ENCODE peak calls at places on chromosome 1, in ten cellular contexts. One of them, this sample, is unnamed. For H3K36me3 and H3K4me1, the result is how much of the 10 kb centered on the place peaks cover.

GRCh38 chr1:226871636-226872327 is 1.4 kb downstream of the PSEN2 start:
- DNase-seq in thoracic aorta: no peak
- DNase-seq in heart left ventricle: no peak
- DNase-seq in mucosa of descending colon: no peak
- DNase-seq in H1: no peak
- DNase-seq in pancreas: peak
- DNase-seq in suprapubic skin: no peak
- DNase-seq in tibial artery: no peak
- DNase-seq in RWPE2: no peak
- DNase-seq in gastrocnemius medialis: no peak
- DNase-seq in this sample: peak

GRCh38 chr1:241635556-241636179 is 4.5 kb downstream of the CHML start:
- DNase-seq in gastrocnemius medialis: no peak
- DNase-seq in tibial artery: no peak
- DNase-seq in H1: no peak
- DNase-seq in mucosa of descending colon: no peak
- DNase-seq in RWPE2: no peak
- DNase-seq in heart left ventricle: no peak
- DNase-seq in suprapubic skin: no peak
- DNase-seq in pancreas: no peak
- DNase-seq in thoracic aorta: no peak
- DNase-seq in this sample: no peak

GRCh38 chr1:227961651-227962050 is 13.9 kb upstream of the WNT9A start:
- DNase-seq in gastrocnemius medialis: no peak
- DNase-seq in RWPE2: no peak
- DNase-seq in pancreas: no peak
- DNase-seq in suprapubic skin: no peak
- DNase-seq in thoracic aorta: no peak
- DNase-seq in heart left ventricle: no peak
- DNase-seq in tibial artery: no peak
- DNase-seq in H1: no peak
- DNase-seq in mucosa of descending colon: no peak
- DNase-seq in this sample: no peak

GRCh38 chr1:217311766-217312165 is 319.1 kb downstream of the GPATCH2 start:
- DNase-seq in gastrocnemius medialis: no peak
- DNase-seq in heart left ventricle: no peak
- DNase-seq in tibial artery: no peak
- DNase-seq in suprapubic skin: no peak
- DNase-seq in H1: peak
- DNase-seq in RWPE2: no peak
- DNase-seq in thoracic aorta: no peak
- DNase-seq in pancreas: no peak
- DNase-seq in mucosa of descending colon: no peak
- DNase-seq in this sample: no peak

GRCh38 chr1:164783778-164784555 is 225.0 kb downstream of the PBX1 start:
- DNase-seq in tibial artery: no peak
- DNase-seq in mucosa of descending colon: no peak
- DNase-seq in RWPE2: no peak
- DNase-seq in H1: no peak
- DNase-seq in heart left ventricle: peak
- DNase-seq in thoracic aorta: no peak
- DNase-seq in gastrocnemius medialis: no peak
- DNase-seq in suprapubic skin: no peak
- DNase-seq in pancreas: no peak
- DNase-seq in this sample: no peak

GRCh38 chr1:170711682-170712081 is 47.8 kb downstream of the PRRX1 start:
- DNase-seq in thoracic aorta: no peak
- DNase-seq in suprapubic skin: no peak
- DNase-seq in gastrocnemius medialis: no peak
- DNase-seq in RWPE2: no peak
- DNase-seq in heart left ventricle: no peak
- DNase-seq in tibial artery: no peak
- DNase-seq in pancreas: no peak
- DNase-seq in mucosa of descending colon: no peak
- DNase-seq in H1: no peak
- DNase-seq in this sample: no peak

GRCh38 chr1:31970873-31971272 is 32.7 kb upstream of the PTP4A2 start:
- DNase-seq in pancreas: no peak
- DNase-seq in H1: no peak
- DNase-seq in heart left ventricle: no peak
- DNase-seq in gastrocnemius medialis: no peak
- DNase-seq in suprapubic skin: no peak
- DNase-seq in RWPE2: no peak
- DNase-seq in thoracic aorta: no peak
- DNase-seq in tibial artery: no peak
- DNase-seq in mucosa of descending colon: no peak
- DNase-seq in this sample: no peak

GRCh38 chr1:54882483-54882882 is 4.5 kb downstream of the DHCR24 start:
- DNase-seq in tibial artery: no peak
- DNase-seq in RWPE2: no peak
- DNase-seq in mucosa of descending colon: no peak
- DNase-seq in H1: no peak
- DNase-seq in pancreas: no peak
- DNase-seq in thoracic aorta: no peak
- DNase-seq in gastrocnemius medialis: no peak
- DNase-seq in suprapubic skin: no peak
- DNase-seq in heart left ventricle: no peak
- DNase-seq in this sample: no peak

GRCh38 chr1:91774520-91775203 is 111.3 kb downstream of the TGFBR3 start:
- DNase-seq in suprapubic skin: no peak
- DNase-seq in pancreas: no peak
- DNase-seq in H1: no peak
- DNase-seq in RWPE2: no peak
- DNase-seq in gastrocnemius medialis: no peak
- DNase-seq in thoracic aorta: no peak
- DNase-seq in tibial artery: no peak
- DNase-seq in heart left ventricle: no peak
- DNase-seq in mucosa of descending colon: no peak
- DNase-seq in this sample: no peak

GRCh38 chr1:176976771-176977170 is 187.7 kb downstream of the ASTN1 start:
- DNase-seq in gastrocnemius medialis: no peak
- DNase-seq in mucosa of descending colon: no peak
- DNase-seq in thoracic aorta: no peak
- DNase-seq in RWPE2: no peak
- DNase-seq in tibial artery: no peak
- DNase-seq in heart left ventricle: no peak
- DNase-seq in H1: no peak
- DNase-seq in suprapubic skin: no peak
- DNase-seq in pancreas: no peak
- DNase-seq in this sample: no peak

DNA sequence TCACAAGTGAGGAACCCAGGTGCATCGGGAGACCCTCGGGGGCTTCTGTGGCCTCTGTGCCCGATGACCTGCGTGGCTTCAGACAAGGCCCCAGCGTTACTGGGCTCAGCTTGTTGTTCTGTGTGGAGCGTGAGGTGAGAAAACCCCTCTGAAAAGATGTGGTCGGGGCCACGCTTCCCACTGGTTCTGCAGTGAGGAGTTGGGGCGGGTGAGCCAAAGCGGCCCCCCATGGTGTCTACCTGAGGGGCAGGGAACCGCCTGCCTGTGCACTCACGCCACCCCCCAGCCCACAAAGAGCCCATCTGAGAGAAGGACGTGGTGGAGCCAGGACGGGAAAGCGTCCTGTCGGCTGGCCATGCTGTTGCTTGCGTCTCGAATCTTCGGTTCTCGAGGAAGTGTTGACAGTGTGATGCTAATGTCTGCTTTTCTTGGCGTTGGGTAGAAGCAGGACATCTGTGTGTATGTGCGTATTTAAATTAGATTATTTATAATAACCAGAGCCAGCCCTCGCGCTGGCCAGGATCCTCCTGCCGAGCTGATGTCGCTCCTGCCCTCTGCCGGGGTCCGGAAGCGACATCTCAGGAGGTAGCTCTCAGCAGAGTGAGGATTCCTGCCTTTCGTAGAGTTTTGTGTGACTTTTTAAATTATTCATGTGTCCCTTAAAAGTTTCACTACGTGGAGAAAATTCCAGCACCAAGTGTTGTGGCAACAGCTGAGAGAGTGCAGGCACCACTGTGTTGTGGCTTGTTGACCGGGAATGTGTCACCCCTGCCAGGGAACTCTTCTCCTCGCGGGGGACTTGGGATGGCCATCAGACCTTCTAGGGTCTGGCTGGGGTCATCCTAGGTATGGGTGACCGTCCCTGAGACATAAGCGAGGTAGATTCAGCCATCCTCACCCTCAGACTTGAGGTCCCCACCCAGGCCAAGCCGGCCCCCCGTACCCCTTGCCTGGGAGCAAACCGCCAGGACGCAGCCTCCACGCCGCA is 15.3 kb downstream of the TMEM201 start:
- DNase-seq in suprapubic skin: no peak
- DNase-seq in gastrocnemius medialis: no peak
- DNase-seq in thoracic aorta: no peak
- DNase-seq in RWPE2: no peak
- DNase-seq in tibial artery: no peak
- DNase-seq in mucosa of descending colon: peak
- DNase-seq in H1: no peak
- DNase-seq in heart left ventricle: no peak
- DNase-seq in pancreas: no peak
- DNase-seq in this sample: no peak
- H3K36me3 ChIP-seq in suprapubic skin: half or more
- H3K36me3 ChIP-seq in gastrocnemius medialis: under half
- H3K36me3 ChIP-seq in thoracic aorta: under half
- H3K36me3 ChIP-seq in RWPE2: under half
- H3K36me3 ChIP-seq in tibial artery: half or more
- H3K36me3 ChIP-seq in mucosa of descending colon: under half
- H3K36me3 ChIP-seq in H1: under half
- H3K36me3 ChIP-seq in heart left ventricle: half or more
- H3K36me3 ChIP-seq in pancreas: under half
- H3K36me3 ChIP-seq in this sample: under half

GRCh38 chr1:64469977-64470669 is at the start of gene CACHD1:
- DNase-seq in mucosa of descending colon: peak
- DNase-seq in pancreas: peak
- DNase-seq in tibial artery: peak
- DNase-seq in H1: no peak
- DNase-seq in suprapubic skin: peak
- DNase-seq in RWPE2: no peak
- DNase-seq in gastrocnemius medialis: peak
- DNase-seq in heart left ventricle: peak
- DNase-seq in thoracic aorta: peak
- DNase-seq in this sample: peak
- TF ChIP-seq CTCF in mucosa of descending colon: no peak
- TF ChIP-seq CTCF in pancreas: no peak
- TF ChIP-seq CTCF in tibial artery: peak
- TF ChIP-seq CTCF in H1: no peak
- TF ChIP-seq CTCF in suprapubic skin: no peak
- TF ChIP-seq CTCF in RWPE2: peak
- TF ChIP-seq CTCF in gastrocnemius medialis: peak
- TF ChIP-seq CTCF in heart left ventricle: peak
- TF ChIP-seq CTCF in thoracic aorta: peak
- TF ChIP-seq CTCF in this sample: peak

DNA sequence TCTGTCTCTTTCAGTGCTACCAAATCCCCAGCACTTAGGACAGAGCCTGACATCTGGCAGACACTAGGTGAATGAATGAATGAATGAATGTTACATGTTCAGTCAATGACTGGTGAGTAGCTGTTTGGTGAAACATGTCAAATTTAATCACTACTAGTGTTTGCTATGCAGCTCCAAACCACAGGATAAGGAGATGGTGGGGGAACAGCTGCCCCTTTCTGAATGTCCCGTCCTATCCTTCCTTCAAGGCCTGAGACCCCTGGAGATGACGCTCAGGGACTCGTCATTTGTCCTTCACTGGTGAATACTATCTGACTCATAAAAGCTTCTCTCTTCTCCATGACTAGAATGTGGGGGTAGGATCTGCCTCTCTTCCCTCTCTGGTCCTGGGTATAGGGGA is 175.4 kb downstream of the HIVEP3 start:
- DNase-seq in heart left ventricle: no peak
- DNase-seq in pancreas: no peak
- DNase-seq in tibial artery: no peak
- DNase-seq in mucosa of descending colon: no peak
- DNase-seq in gastrocnemius medialis: no peak
- DNase-seq in suprapubic skin: no peak
- DNase-seq in H1: no peak
- DNase-seq in thoracic aorta: no peak
- DNase-seq in RWPE2: no peak
- DNase-seq in this sample: no peak
- H3K4me1 ChIP-seq in heart left ventricle: under half
- H3K4me1 ChIP-seq in pancreas: under half
- H3K4me1 ChIP-seq in tibial artery: under half
- H3K4me1 ChIP-seq in mucosa of descending colon: under half
- H3K4me1 ChIP-seq in gastrocnemius medialis: under half
- H3K4me1 ChIP-seq in suprapubic skin: under half
- H3K4me1 ChIP-seq in H1: under half
- H3K4me1 ChIP-seq in thoracic aorta: under half
- H3K4me1 ChIP-seq in RWPE2: under half
- H3K4me1 ChIP-seq in this sample: under half

GRCh38 chr1:37841652-37842051 is 17.7 kb downstream of the MTF1 start:
- DNase-seq in mucosa of descending colon: no peak
- DNase-seq in RWPE2: no peak
- DNase-seq in gastrocnemius medialis: no peak
- DNase-seq in tibial artery: no peak
- DNase-seq in suprapubic skin: no peak
- DNase-seq in H1: no peak
- DNase-seq in heart left ventricle: no peak
- DNase-seq in thoracic aorta: no peak
- DNase-seq in pancreas: no peak
- DNase-seq in this sample: no peak
- H3K36me3 ChIP-seq in mucosa of descending colon: under half
- H3K36me3 ChIP-seq in RWPE2: under half
- H3K36me3 ChIP-seq in gastrocnemius medialis: under half
- H3K36me3 ChIP-seq in tibial artery: under half
- H3K36me3 ChIP-seq in suprapubic skin: under half
- H3K36me3 ChIP-seq in H1: under half
- H3K36me3 ChIP-seq in heart left ventricle: under half
- H3K36me3 ChIP-seq in thoracic aorta: under half
- H3K36me3 ChIP-seq in pancreas: under half
- H3K36me3 ChIP-seq in this sample: under half

GRCh38 chr1:85494957-85495266 is 30.0 kb upstream of the DDAH1 start:
- DNase-seq in pancreas: no peak
- DNase-seq in heart left ventricle: no peak
- DNase-seq in gastrocnemius medialis: no peak
- DNase-seq in suprapubic skin: no peak
- DNase-seq in H1: no peak
- DNase-seq in RWPE2: peak
- DNase-seq in mucosa of descending colon: no peak
- DNase-seq in tibial artery: no peak
- DNase-seq in thoracic aorta: no peak
- DNase-seq in this sample: no peak
- TF ChIP-seq CTCF in pancreas: no peak
- TF ChIP-seq CTCF in heart left ventricle: peak
- TF ChIP-seq CTCF in gastrocnemius medialis: no peak
- TF ChIP-seq CTCF in suprapubic skin: peak
- TF ChIP-seq CTCF in H1: no peak
- TF ChIP-seq CTCF in RWPE2: peak
- TF ChIP-seq CTCF in mucosa of descending colon: no peak
- TF ChIP-seq CTCF in tibial artery: no peak
- TF ChIP-seq CTCF in thoracic aorta: peak
- TF ChIP-seq CTCF in this sample: no peak